ENCODE peak calls at places on chromosomes 13 and 19, in eight cellular contexts. D is head of caudate nucleus, A is body of pancreas, J is IMR-90, F is NCI-H510A, R is GM20000, N is sciatic nerve, W is dorsolateral prefrontal cortex. I is an unnamed sample.

GRCh38 chr19:12365094-12365371 is 450 bp downstream of the ZNF442 start:
- DNase-seq in F (no peak), A (peak), J (peak), D (no peak), W (peak), R (peak), N (no peak), I (peak)

GRCh38 chr13:38417727-38418126 is 68.1 kb downstream of the UFM1 start:
- DNase-seq in J (peak), D (no peak), N (no peak), F (no peak), A (no peak), R (peak), W (no peak), I (no peak)

GRCh38 chr13:99421758-99422555 is 79.3 kb upstream of the TM9SF2 start:
- DNase-seq in A (no peak), J (no peak), N (no peak), D (no peak), R (no peak), F (no peak), W (no peak), I (no peak)

GRCh38 chr13:105474983-105475382 is 1060.5 kb downstream of the EFNB2 start:
- DNase-seq in R (no peak), N (no peak), D (no peak), A (no peak), J (no peak), W (no peak), F (no peak), I (peak)

GRCh38 chr13:80528733-80529132 is 187.8 kb upstream of the SPRY2 start:
- DNase-seq in R (no peak), A (no peak), F (no peak), J (no peak), W (no peak), D (no peak), N (no peak), I (no peak)

GRCh38 chr13:51726446-51727185 is 77.3 kb downstream of the DHRS12 start:
- DNase-seq in F (no peak), J (peak), D (no peak), W (no peak), A (no peak), N (no peak), R (no peak), I (peak)

GRCh38 chr13:30880151-30880551 is 25.9 kb upstream of the MEDAG start:
- DNase-seq in F (no peak), J (peak), W (no peak), A (no peak), R (no peak), N (no peak), D (no peak), I (peak)

GRCh38 chr13:31860002-31860401 is 120.7 kb downstream of the RXFP2 start:
- DNase-seq in R (no peak), J (no peak), D (peak), A (no peak), W (peak), N (no peak), F (no peak), I (no peak)

GRCh38 chr19:31149306-31149975 is 199.8 kb downstream of the TSHZ3 start:
- DNase-seq in W (no peak), R (no peak), A (no peak), N (no peak), D (no peak), F (no peak), J (peak), I (no peak)

GRCh38 chr19:43738780-43739211 is 16.0 kb downstream of the SMG9 start:
- DNase-seq in R (no peak), F (no peak), J (no peak), N (no peak), D (peak), W (no peak), A (no peak), I (peak)

GRCh38 chr13:27808866-27809546 is 16.7 kb downstream of the GSX1 start:
- DNase-seq in N (no peak), W (no peak), D (no peak), J (no peak), R (no peak), A (no peak), F (no peak), I (no peak)

GRCh38 chr13:110133425-110134235 is 173.3 kb downstream of the COL4A1 start:
- DNase-seq in F (no peak), R (no peak), A (no peak), N (no peak), D (no peak), W (no peak), J (no peak), I (no peak)